ENCODE peak calls at places on chromosome 15, in ten cellular contexts. One of them, this sample, is unnamed.

GRCh38 chr15:60520041-60520824 is 41.3 kb upstream of the ICE2 start:
- DNase-seq in RWPE1: peak
- DNase-seq in PC-3: peak
- DNase-seq in GM10248: no peak
- DNase-seq in cardiac fibroblast: peak
- DNase-seq in AG04450: no peak
- DNase-seq in fibroblast of lung: peak
- DNase-seq in NCI-H2029: no peak
- DNase-seq in putamen: no peak
- DNase-seq in Right ventricle myocardium inferior: no peak
- DNase-seq in this sample: peak

GRCh38 chr15:93067649-93068085 is 21.3 kb downstream of the RGMA start:
- DNase-seq in cardiac fibroblast: peak
- DNase-seq in GM10248: no peak
- DNase-seq in putamen: no peak
- DNase-seq in AG04450: no peak
- DNase-seq in NCI-H2029: no peak
- DNase-seq in Right ventricle myocardium inferior: no peak
- DNase-seq in RWPE1: no peak
- DNase-seq in fibroblast of lung: no peak
- DNase-seq in PC-3: no peak
- DNase-seq in this sample: no peak

GRCh38 chr15:40763801-40764765 is at the start of gene GCHFR:
- DNase-seq in AG04450: no peak
- DNase-seq in RWPE1: peak
- DNase-seq in GM10248: peak
- DNase-seq in fibroblast of lung: peak
- DNase-seq in putamen: peak
- DNase-seq in PC-3: peak
- DNase-seq in Right ventricle myocardium inferior: peak
- DNase-seq in NCI-H2029: peak
- DNase-seq in cardiac fibroblast: peak
- DNase-seq in this sample: peak

GRCh38 chr15:62569460-62570404 is 404.6 kb upstream of the C2CD4B start:
- DNase-seq in cardiac fibroblast: peak
- DNase-seq in NCI-H2029: peak
- DNase-seq in Right ventricle myocardium inferior: peak
- DNase-seq in PC-3: peak
- DNase-seq in putamen: no peak
- DNase-seq in AG04450: peak
- DNase-seq in GM10248: no peak
- DNase-seq in RWPE1: peak
- DNase-seq in fibroblast of lung: peak
- DNase-seq in this sample: peak

GRCh38 chr15:50307799-50308198 is 42.3 kb upstream of the HDC start:
- DNase-seq in Right ventricle myocardium inferior: no peak
- DNase-seq in cardiac fibroblast: no peak
- DNase-seq in putamen: no peak
- DNase-seq in GM10248: no peak
- DNase-seq in fibroblast of lung: no peak
- DNase-seq in RWPE1: no peak
- DNase-seq in AG04450: no peak
- DNase-seq in PC-3: no peak
- DNase-seq in NCI-H2029: no peak
- DNase-seq in this sample: no peak

GRCh38 chr15:75357976-75358673 is 10.3 kb downstream of the MAN2C1 start:
- DNase-seq in fibroblast of lung: no peak
- DNase-seq in GM10248: no peak
- DNase-seq in cardiac fibroblast: no peak
- DNase-seq in NCI-H2029: no peak
- DNase-seq in putamen: no peak
- DNase-seq in AG04450: no peak
- DNase-seq in RWPE1: no peak
- DNase-seq in Right ventricle myocardium inferior: no peak
- DNase-seq in PC-3: no peak
- DNase-seq in this sample: no peak

GRCh38 chr15:93047621-93048425 is 41.2 kb downstream of the RGMA start:
- DNase-seq in Right ventricle myocardium inferior: no peak
- DNase-seq in PC-3: no peak
- DNase-seq in GM10248: no peak
- DNase-seq in AG04450: no peak
- DNase-seq in fibroblast of lung: no peak
- DNase-seq in putamen: no peak
- DNase-seq in NCI-H2029: no peak
- DNase-seq in RWPE1: no peak
- DNase-seq in cardiac fibroblast: no peak
- DNase-seq in this sample: no peak

GRCh38 chr15:41881086-41881485 is 12.8 kb downstream of the SPTBN5 start:
- DNase-seq in RWPE1: no peak
- DNase-seq in putamen: no peak
- DNase-seq in Right ventricle myocardium inferior: no peak
- DNase-seq in cardiac fibroblast: no peak
- DNase-seq in fibroblast of lung: no peak
- DNase-seq in AG04450: no peak
- DNase-seq in NCI-H2029: no peak
- DNase-seq in GM10248: no peak
- DNase-seq in PC-3: no peak
- DNase-seq in this sample: no peak

GRCh38 chr15:42392309-42393024 is 33.2 kb downstream of the CAPN3 start:
- DNase-seq in GM10248: no peak
- DNase-seq in AG04450: no peak
- DNase-seq in cardiac fibroblast: no peak
- DNase-seq in NCI-H2029: no peak
- DNase-seq in Right ventricle myocardium inferior: no peak
- DNase-seq in putamen: no peak
- DNase-seq in fibroblast of lung: no peak
- DNase-seq in RWPE1: no peak
- DNase-seq in PC-3: no peak
- DNase-seq in this sample: no peak

GRCh38 chr15:52181938-52182780 is 9.0 kb downstream of the GNB5 start:
- DNase-seq in NCI-H2029: no peak
- DNase-seq in fibroblast of lung: no peak
- DNase-seq in PC-3: no peak
- DNase-seq in RWPE1: no peak
- DNase-seq in cardiac fibroblast: no peak
- DNase-seq in Right ventricle myocardium inferior: no peak
- DNase-seq in AG04450: no peak
- DNase-seq in putamen: no peak
- DNase-seq in GM10248: no peak
- DNase-seq in this sample: no peak

GRCh38 chr15:68578175-68578959 is 426 bp upstream of the CORO2B start:
- DNase-seq in Right ventricle myocardium inferior: peak
- DNase-seq in NCI-H2029: peak
- DNase-seq in cardiac fibroblast: peak
- DNase-seq in PC-3: peak
- DNase-seq in AG04450: no peak
- DNase-seq in RWPE1: peak
- DNase-seq in putamen: peak
- DNase-seq in fibroblast of lung: peak
- DNase-seq in GM10248: no peak
- DNase-seq in this sample: peak

GRCh38 chr15:50049871-50050270 is 69.2 kb downstream of the ATP8B4 start:
- DNase-seq in cardiac fibroblast: peak
- DNase-seq in fibroblast of lung: peak
- DNase-seq in PC-3: peak
- DNase-seq in AG04450: peak
- DNase-seq in GM10248: no peak
- DNase-seq in RWPE1: no peak
- DNase-seq in putamen: no peak
- DNase-seq in Right ventricle myocardium inferior: no peak
- DNase-seq in NCI-H2029: no peak
- DNase-seq in this sample: peak

GRCh38 chr15:89112341-89112971 is 24.2 kb downstream of the ABHD2 start:
- DNase-seq in Right ventricle myocardium inferior: no peak
- DNase-seq in fibroblast of lung: peak
- DNase-seq in cardiac fibroblast: peak
- DNase-seq in NCI-H2029: no peak
- DNase-seq in PC-3: peak
- DNase-seq in GM10248: peak
- DNase-seq in putamen: no peak
- DNase-seq in RWPE1: no peak
- DNase-seq in AG04450: no peak
- DNase-seq in this sample: peak

This sample was measured in DMS53.